ENCODE peak calls at places on chromosomes 3 and 15, in seven cellular contexts. One of them, this sample, is unnamed.

GRCh38 chr3:4509983-4510755 is 17.0 kb downstream of the ITPR1 start:
- DNase-seq in substantia nigra: no peak
- DNase-seq in ureter: no peak
- DNase-seq in GM10248: no peak
- DNase-seq in WERI-Rb-1: no peak
- DNase-seq in H54: no peak
- DNase-seq in stimulated activated naive CD8-positive, alpha-beta T cell treated with anti-CD3 and anti-CD28 coated beads, Interleukin-15, amount 100 ng/mL, for 72 hours: no peak
- DNase-seq in this sample: no peak

GRCh38 chr3:78507196-78507984 is 1260.4 kb downstream of the ROBO1 start:
- DNase-seq in substantia nigra: no peak
- DNase-seq in ureter: no peak
- DNase-seq in GM10248: no peak
- DNase-seq in WERI-Rb-1: no peak
- DNase-seq in H54: no peak
- DNase-seq in stimulated activated naive CD8-positive, alpha-beta T cell treated with anti-CD3 and anti-CD28 coated beads, Interleukin-15, amount 100 ng/mL, for 72 hours: no peak
- DNase-seq in this sample: no peak

GRCh38 chr3:44562147-44562546 is 7.2 kb downstream of the ZKSCAN7 start:
- DNase-seq in substantia nigra: no peak
- DNase-seq in ureter: no peak
- DNase-seq in GM10248: no peak
- DNase-seq in WERI-Rb-1: no peak
- DNase-seq in H54: no peak
- DNase-seq in stimulated activated naive CD8-positive, alpha-beta T cell treated with anti-CD3 and anti-CD28 coated beads, Interleukin-15, amount 100 ng/mL, for 72 hours: no peak
- DNase-seq in this sample: no peak

GRCh38 chr3:137514853-137515252 is 249.3 kb upstream of the SOX14 start:
- DNase-seq in substantia nigra: no peak
- DNase-seq in ureter: no peak
- DNase-seq in GM10248: no peak
- DNase-seq in WERI-Rb-1: no peak
- DNase-seq in H54: no peak
- DNase-seq in stimulated activated naive CD8-positive, alpha-beta T cell treated with anti-CD3 and anti-CD28 coated beads, Interleukin-15, amount 100 ng/mL, for 72 hours: no peak
- DNase-seq in this sample: no peak

GRCh38 chr3:29346828-29347227 is 66.0 kb downstream of the RBMS3 start:
- DNase-seq in substantia nigra: no peak
- DNase-seq in ureter: no peak
- DNase-seq in GM10248: no peak
- DNase-seq in WERI-Rb-1: no peak
- DNase-seq in H54: no peak
- DNase-seq in stimulated activated naive CD8-positive, alpha-beta T cell treated with anti-CD3 and anti-CD28 coated beads, Interleukin-15, amount 100 ng/mL, for 72 hours: no peak
- DNase-seq in this sample: no peak

GRCh38 chr3:141228385-141228784 is 3.2 kb upstream of the PXYLP1 start:
- DNase-seq in substantia nigra: no peak
- DNase-seq in ureter: no peak
- DNase-seq in GM10248: no peak
- DNase-seq in WERI-Rb-1: no peak
- DNase-seq in H54: no peak
- DNase-seq in stimulated activated naive CD8-positive, alpha-beta T cell treated with anti-CD3 and anti-CD28 coated beads, Interleukin-15, amount 100 ng/mL, for 72 hours: no peak
- DNase-seq in this sample: no peak

GRCh38 chr3:50519471-50520089 is 16.1 kb upstream of the CACNA2D2 start:
- DNase-seq in substantia nigra: peak; percentile 24
- DNase-seq in ureter: peak; percentile 71
- DNase-seq in GM10248: peak; percentile 77
- DNase-seq in WERI-Rb-1: peak; percentile 91
- DNase-seq in H54: peak; percentile 77
- DNase-seq in stimulated activated naive CD8-positive, alpha-beta T cell treated with anti-CD3 and anti-CD28 coated beads, Interleukin-15, amount 100 ng/mL, for 72 hours: peak; percentile 74
- DNase-seq in this sample: peak; percentile 20

GRCh38 chr3:187662848-187663407 is 7.3 kb downstream of the SST start:
- DNase-seq in substantia nigra: no peak
- DNase-seq in ureter: no peak
- DNase-seq in GM10248: no peak
- DNase-seq in WERI-Rb-1: no peak
- DNase-seq in H54: no peak
- DNase-seq in stimulated activated naive CD8-positive, alpha-beta T cell treated with anti-CD3 and anti-CD28 coated beads, Interleukin-15, amount 100 ng/mL, for 72 hours: no peak
- DNase-seq in this sample: no peak

GRCh38 chr3:113100063-113100462 is 109.3 kb downstream of the GTPBP8 start:
- DNase-seq in substantia nigra: no peak
- DNase-seq in ureter: no peak
- DNase-seq in GM10248: no peak
- DNase-seq in WERI-Rb-1: no peak
- DNase-seq in H54: no peak
- DNase-seq in stimulated activated naive CD8-positive, alpha-beta T cell treated with anti-CD3 and anti-CD28 coated beads, Interleukin-15, amount 100 ng/mL, for 72 hours: no peak
- DNase-seq in this sample: no peak

GRCh38 chr3:37766797-37767776 is 94.6 kb upstream of the CTDSPL start:
- DNase-seq in substantia nigra: no peak
- DNase-seq in ureter: no peak
- DNase-seq in GM10248: no peak
- DNase-seq in WERI-Rb-1: no peak
- DNase-seq in H54: no peak
- DNase-seq in stimulated activated naive CD8-positive, alpha-beta T cell treated with anti-CD3 and anti-CD28 coated beads, Interleukin-15, amount 100 ng/mL, for 72 hours: no peak
- DNase-seq in this sample: no peak

GRCh38 chr3:194723846-194724618 is 38.3 kb downstream of the FAM43A start:
- DNase-seq in substantia nigra: no peak
- DNase-seq in ureter: no peak
- DNase-seq in GM10248: no peak
- DNase-seq in WERI-Rb-1: no peak
- DNase-seq in H54: no peak
- DNase-seq in stimulated activated naive CD8-positive, alpha-beta T cell treated with anti-CD3 and anti-CD28 coated beads, Interleukin-15, amount 100 ng/mL, for 72 hours: no peak
- DNase-seq in this sample: no peak

GRCh38 chr15:99253381-99254090 is 2.3 kb downstream of the LRRC28 start:
- DNase-seq in substantia nigra: no peak
- DNase-seq in ureter: no peak
- DNase-seq in GM10248: peak; percentile 26
- DNase-seq in WERI-Rb-1: no peak
- DNase-seq in H54: peak; percentile 30
- DNase-seq in stimulated activated naive CD8-positive, alpha-beta T cell treated with anti-CD3 and anti-CD28 coated beads, Interleukin-15, amount 100 ng/mL, for 72 hours: no peak
- DNase-seq in this sample: no peak

GRCh38 chr15:40108061-40108854 is 421 bp downstream of the BMF start:
- DNase-seq in substantia nigra: no peak
- DNase-seq in ureter: peak; percentile 75
- DNase-seq in GM10248: peak; percentile 28
- DNase-seq in WERI-Rb-1: no peak
- DNase-seq in H54: peak; percentile 58
- DNase-seq in stimulated activated naive CD8-positive, alpha-beta T cell treated with anti-CD3 and anti-CD28 coated beads, Interleukin-15, amount 100 ng/mL, for 72 hours: no peak
- DNase-seq in this sample: no peak

GRCh38 chr3:151016421-151016820 is 43.9 kb upstream of the CLRN1 start:
- DNase-seq in substantia nigra: no peak
- DNase-seq in ureter: no peak
- DNase-seq in GM10248: no peak
- DNase-seq in WERI-Rb-1: no peak
- DNase-seq in H54: no peak
- DNase-seq in stimulated activated naive CD8-positive, alpha-beta T cell treated with anti-CD3 and anti-CD28 coated beads, Interleukin-15, amount 100 ng/mL, for 72 hours: no peak
- DNase-seq in this sample: no peak

GRCh38 chr3:167941234-167941995 is 154.3 kb downstream of the GOLIM4 start:
- DNase-seq in substantia nigra: no peak
- DNase-seq in ureter: no peak
- DNase-seq in GM10248: no peak
- DNase-seq in WERI-Rb-1: no peak
- DNase-seq in H54: peak; percentile 11
- DNase-seq in stimulated activated naive CD8-positive, alpha-beta T cell treated with anti-CD3 and anti-CD28 coated beads, Interleukin-15, amount 100 ng/mL, for 72 hours: no peak
- DNase-seq in this sample: no peak

GRCh38 chr3:33592999-33593398 is 125.1 kb downstream of the CLASP2 start:
- DNase-seq in substantia nigra: no peak
- DNase-seq in ureter: no peak
- DNase-seq in GM10248: no peak
- DNase-seq in WERI-Rb-1: no peak
- DNase-seq in H54: no peak
- DNase-seq in stimulated activated naive CD8-positive, alpha-beta T cell treated with anti-CD3 and anti-CD28 coated beads, Interleukin-15, amount 100 ng/mL, for 72 hours: no peak
- DNase-seq in this sample: no peak

GRCh38 chr15:49946681-49947080 is 172.4 kb downstream of the ATP8B4 start:
- DNase-seq in substantia nigra: no peak
- DNase-seq in ureter: no peak
- DNase-seq in GM10248: no peak
- DNase-seq in WERI-Rb-1: no peak
- DNase-seq in H54: no peak
- DNase-seq in stimulated activated naive CD8-positive, alpha-beta T cell treated with anti-CD3 and anti-CD28 coated beads, Interleukin-15, amount 100 ng/mL, for 72 hours: no peak
- DNase-seq in this sample: no peak

GRCh38 chr3:44554626-44555592 is at the start of gene ZKSCAN7:
- DNase-seq in substantia nigra: peak; percentile 53
- DNase-seq in ureter: peak; percentile 64
- DNase-seq in GM10248: peak; percentile 84
- DNase-seq in WERI-Rb-1: peak; percentile 85
- DNase-seq in H54: no peak
- DNase-seq in stimulated activated naive CD8-positive, alpha-beta T cell treated with anti-CD3 and anti-CD28 coated beads, Interleukin-15, amount 100 ng/mL, for 72 hours: peak; percentile 74
- DNase-seq in this sample: peak; percentile 18

GRCh38 chr3:190486201-190486865 is 27.6 kb upstream of the IL1RAP start:
- DNase-seq in substantia nigra: no peak
- DNase-seq in ureter: no peak
- DNase-seq in GM10248: no peak
- DNase-seq in WERI-Rb-1: no peak
- DNase-seq in H54: no peak
- DNase-seq in stimulated activated naive CD8-positive, alpha-beta T cell treated with anti-CD3 and anti-CD28 coated beads, Interleukin-15, amount 100 ng/mL, for 72 hours: no peak
- DNase-seq in this sample: peak; percentile 94

GRCh38 chr15:92277776-92278175 is 115.9 kb upstream of the ST8SIA2 start:
- DNase-seq in substantia nigra: peak; percentile 6
- DNase-seq in ureter: no peak
- DNase-seq in GM10248: peak; percentile 18
- DNase-seq in WERI-Rb-1: peak; percentile 20
- DNase-seq in H54: no peak
- DNase-seq in stimulated activated naive CD8-positive, alpha-beta T cell treated with anti-CD3 and anti-CD28 coated beads, Interleukin-15, amount 100 ng/mL, for 72 hours: no peak
- DNase-seq in this sample: no peak

GRCh38 chr3:90145094-90145810 is 1037.8 kb downstream of the EPHA3 start:
- DNase-seq in substantia nigra: no peak
- DNase-seq in ureter: no peak
- DNase-seq in GM10248: no peak
- DNase-seq in WERI-Rb-1: no peak
- DNase-seq in H54: no peak
- DNase-seq in stimulated activated naive CD8-positive, alpha-beta T cell treated with anti-CD3 and anti-CD28 coated beads, Interleukin-15, amount 100 ng/mL, for 72 hours: no peak
- DNase-seq in this sample: no peak

GRCh38 chr3:56851966-56852884 is 50.5 kb upstream of the ARHGEF3 start:
- DNase-seq in substantia nigra: no peak
- DNase-seq in ureter: no peak
- DNase-seq in GM10248: no peak
- DNase-seq in WERI-Rb-1: no peak
- DNase-seq in H54: no peak
- DNase-seq in stimulated activated naive CD8-positive, alpha-beta T cell treated with anti-CD3 and anti-CD28 coated beads, Interleukin-15, amount 100 ng/mL, for 72 hours: no peak
- DNase-seq in this sample: no peak

GRCh38 chr3:40672861-40673260 is 148.1 kb downstream of the ZNF621 start:
- DNase-seq in substantia nigra: no peak
- DNase-seq in ureter: no peak
- DNase-seq in GM10248: no peak
- DNase-seq in WERI-Rb-1: no peak
- DNase-seq in H54: no peak
- DNase-seq in stimulated activated naive CD8-positive, alpha-beta T cell treated with anti-CD3 and anti-CD28 coated beads, Interleukin-15, amount 100 ng/mL, for 72 hours: no peak
- DNase-seq in this sample: no peak

GRCh38 chr15:69724331-69724730 is 271.7 kb downstream of the RPLP1 start:
- DNase-seq in substantia nigra: no peak
- DNase-seq in ureter: no peak
- DNase-seq in GM10248: no peak
- DNase-seq in WERI-Rb-1: no peak
- DNase-seq in H54: no peak
- DNase-seq in stimulated activated naive CD8-positive, alpha-beta T cell treated with anti-CD3 and anti-CD28 coated beads, Interleukin-15, amount 100 ng/mL, for 72 hours: no peak
- DNase-seq in this sample: no peak

GRCh38 chr3:33590541-33590940 is 127.5 kb downstream of the CLASP2 start:
- DNase-seq in substantia nigra: no peak
- DNase-seq in ureter: no peak
- DNase-seq in GM10248: no peak
- DNase-seq in WERI-Rb-1: no peak
- DNase-seq in H54: no peak
- DNase-seq in stimulated activated naive CD8-positive, alpha-beta T cell treated with anti-CD3 and anti-CD28 coated beads, Interleukin-15, amount 100 ng/mL, for 72 hours: no peak
- DNase-seq in this sample: no peak

GRCh38 chr15:101251830-101252820 is at the start of gene CHSY1:
- DNase-seq in substantia nigra: peak; percentile 87
- DNase-seq in ureter: peak; percentile 93
- DNase-seq in GM10248: peak; percentile 88
- DNase-seq in WERI-Rb-1: peak; percentile 89
- DNase-seq in H54: peak; percentile 71
- DNase-seq in stimulated activated naive CD8-positive, alpha-beta T cell treated with anti-CD3 and anti-CD28 coated beads, Interleukin-15, amount 100 ng/mL, for 72 hours: peak; percentile 92
- DNase-seq in this sample: peak; percentile 43

GRCh38 chr3:125375950-125376679 is 990 bp upstream of the ZNF148 start:
- DNase-seq in substantia nigra: no peak
- DNase-seq in ureter: no peak
- DNase-seq in GM10248: no peak
- DNase-seq in WERI-Rb-1: no peak
- DNase-seq in H54: no peak
- DNase-seq in stimulated activated naive CD8-positive, alpha-beta T cell treated with anti-CD3 and anti-CD28 coated beads, Interleukin-15, amount 100 ng/mL, for 72 hours: no peak
- DNase-seq in this sample: no peak

GRCh38 chr3:141680620-141681389 is 57.3 kb upstream of the RNF7 start:
- DNase-seq in substantia nigra: no peak
- DNase-seq in ureter: no peak
- DNase-seq in GM10248: no peak
- DNase-seq in WERI-Rb-1: no peak
- DNase-seq in H54: peak; percentile 46
- DNase-seq in stimulated activated naive CD8-positive, alpha-beta T cell treated with anti-CD3 and anti-CD28 coated beads, Interleukin-15, amount 100 ng/mL, for 72 hours: no peak
- DNase-seq in this sample: no peak

GRCh38 chr3:20692675-20693074 is 506.7 kb upstream of the SGO1 start:
- DNase-seq in substantia nigra: no peak
- DNase-seq in ureter: no peak
- DNase-seq in GM10248: no peak
- DNase-seq in WERI-Rb-1: no peak
- DNase-seq in H54: no peak
- DNase-seq in stimulated activated naive CD8-positive, alpha-beta T cell treated with anti-CD3 and anti-CD28 coated beads, Interleukin-15, amount 100 ng/mL, for 72 hours: no peak
- DNase-seq in this sample: no peak

GRCh38 chr3:128767351-128767750 is 41.4 kb downstream of the RAB7A start:
- DNase-seq in substantia nigra: no peak
- DNase-seq in ureter: no peak
- DNase-seq in GM10248: no peak
- DNase-seq in WERI-Rb-1: no peak
- DNase-seq in H54: no peak
- DNase-seq in stimulated activated naive CD8-positive, alpha-beta T cell treated with anti-CD3 and anti-CD28 coated beads, Interleukin-15, amount 100 ng/mL, for 72 hours: no peak
- DNase-seq in this sample: no peak

GRCh38 chr15:42591238-42591936 is 16.0 kb downstream of the STARD9 start:
- DNase-seq in substantia nigra: no peak
- DNase-seq in ureter: no peak
- DNase-seq in GM10248: no peak
- DNase-seq in WERI-Rb-1: no peak
- DNase-seq in H54: peak; percentile 40
- DNase-seq in stimulated activated naive CD8-positive, alpha-beta T cell treated with anti-CD3 and anti-CD28 coated beads, Interleukin-15, amount 100 ng/mL, for 72 hours: no peak
- DNase-seq in this sample: no peak

GRCh38 chr3:36942632-36943248 is 2.1 kb downstream of the TRANK1 start:
- DNase-seq in substantia nigra: no peak
- DNase-seq in ureter: no peak
- DNase-seq in GM10248: no peak
- DNase-seq in WERI-Rb-1: no peak
- DNase-seq in H54: no peak
- DNase-seq in stimulated activated naive CD8-positive, alpha-beta T cell treated with anti-CD3 and anti-CD28 coated beads, Interleukin-15, amount 100 ng/mL, for 72 hours: no peak
- DNase-seq in this sample: no peak

GRCh38 chr3:150727653-150728502 is 24.2 kb upstream of the ERICH6 start:
- DNase-seq in substantia nigra: no peak
- DNase-seq in ureter: no peak
- DNase-seq in GM10248: no peak
- DNase-seq in WERI-Rb-1: no peak
- DNase-seq in H54: no peak
- DNase-seq in stimulated activated naive CD8-positive, alpha-beta T cell treated with anti-CD3 and anti-CD28 coated beads, Interleukin-15, amount 100 ng/mL, for 72 hours: no peak
- DNase-seq in this sample: no peak

GRCh38 chr15:91572110-91572509 is 281.4 kb upstream of the SLCO3A1 start:
- DNase-seq in substantia nigra: no peak
- DNase-seq in ureter: no peak
- DNase-seq in GM10248: no peak
- DNase-seq in WERI-Rb-1: no peak
- DNase-seq in H54: no peak
- DNase-seq in stimulated activated naive CD8-positive, alpha-beta T cell treated with anti-CD3 and anti-CD28 coated beads, Interleukin-15, amount 100 ng/mL, for 72 hours: no peak
- DNase-seq in this sample: no peak

GRCh38 chr15:69482686-69483256 is 30.2 kb downstream of the RPLP1 start:
- DNase-seq in substantia nigra: no peak
- DNase-seq in ureter: no peak
- DNase-seq in GM10248: no peak
- DNase-seq in WERI-Rb-1: no peak
- DNase-seq in H54: no peak
- DNase-seq in stimulated activated naive CD8-positive, alpha-beta T cell treated with anti-CD3 and anti-CD28 coated beads, Interleukin-15, amount 100 ng/mL, for 72 hours: no peak
- DNase-seq in this sample: no peak

GRCh38 chr3:72127843-72128242 is 342.9 kb upstream of the PROK2 start:
- DNase-seq in substantia nigra: no peak
- DNase-seq in ureter: no peak
- DNase-seq in GM10248: no peak
- DNase-seq in WERI-Rb-1: no peak
- DNase-seq in H54: peak; percentile 23
- DNase-seq in stimulated activated naive CD8-positive, alpha-beta T cell treated with anti-CD3 and anti-CD28 coated beads, Interleukin-15, amount 100 ng/mL, for 72 hours: no peak
- DNase-seq in this sample: no peak

GRCh38 chr3:79810529-79810928 is 42.7 kb upstream of the ROBO1 start:
- DNase-seq in substantia nigra: no peak
- DNase-seq in ureter: no peak
- DNase-seq in GM10248: no peak
- DNase-seq in WERI-Rb-1: no peak
- DNase-seq in H54: no peak
- DNase-seq in stimulated activated naive CD8-positive, alpha-beta T cell treated with anti-CD3 and anti-CD28 coated beads, Interleukin-15, amount 100 ng/mL, for 72 hours: no peak
- DNase-seq in this sample: no peak

This sample was measured in NCI-H524 treated with DMSO at 0.1 percent for 48 hours.